ENCODE peak calls at places on chromosomes 2 and 18, in six cellular contexts. T, A, R, E, Y and G are unnamed samples.

GRCh38 chr2:1995987-1996386 is 251.7 kb upstream of the PXDN start:
- DNase-seq in T (no peak), A (no peak), R (no peak), E (no peak), Y (no peak), G (no peak)

GRCh38 chr18:55079481-55080350 is 120.5 kb upstream of the CCDC68 start:
- DNase-seq in T (no peak), A (no peak), R (peak), E (no peak), Y (no peak), G (no peak)

GRCh38 chr2:206555721-206556120 is 86.6 kb upstream of the FAM237A start:
- DNase-seq in T (no peak), A (no peak), R (peak), E (no peak), Y (no peak), G (no peak)

GRCh38 chr2:223054193-223054781 is 2.3 kb downstream of the KCNE4 start:
- DNase-seq in T (peak), A (no peak), R (peak), E (peak), Y (no peak), G (no peak)

GRCh38 chr2:69512446-69512845 is 75.2 kb upstream of the NFU1 start:
- DNase-seq in T (no peak), A (no peak), R (no peak), E (no peak), Y (no peak), G (no peak)

GRCh38 chr2:42100696-42101585 is 53.1 kb downstream of the PKDCC start:
- DNase-seq in T (no peak), A (peak), R (peak), E (peak), Y (no peak), G (no peak)

GRCh38 chr18:37334494-37335125 is 231.0 kb downstream of the CELF4 start:
- DNase-seq in T (no peak), A (no peak), R (peak), E (no peak), Y (no peak), G (no peak)

GRCh38 chr2:73295751-73296400 is 2.5 kb upstream of the EGR4 start:
- DNase-seq in T (no peak), A (no peak), R (no peak), E (no peak), Y (peak), G (no peak)

GRCh38 chr2:176093145-176093888 is 796 bp downstream of the HOXD13 start:
- DNase-seq in T (no peak), A (no peak), R (peak), E (peak), Y (no peak), G (peak)

GRCh38 chr2:191789791-191790190 is 57.1 kb downstream of the CAVIN2 start:
- DNase-seq in T (no peak), A (no peak), R (peak), E (no peak), Y (peak), G (no peak)

GRCh38 chr2:149313512-149313972 is 16.8 kb upstream of the LYPD6 start:
- DNase-seq in T (no peak), A (peak), R (peak), E (no peak), Y (peak), G (no peak)

GRCh38 chr2:29770846-29771245 is 150.5 kb downstream of the ALK start:
- DNase-seq in T (no peak), A (no peak), R (no peak), E (no peak), Y (no peak), G (no peak)

GRCh38 chr2:9089831-9090230 is 86.3 kb upstream of the MBOAT2 start:
- DNase-seq in T (peak), A (no peak), R (no peak), E (no peak), Y (no peak), G (no peak)

GRCh38 chr2:176104338-176105077 is 2.6 kb upstream of the HOXD11 start:
- DNase-seq in T (no peak), A (no peak), R (peak), E (no peak), Y (no peak), G (no peak)

GRCh38 chr2:123953848-123954247 is 71.2 kb upstream of the CNTNAP5 start:
- DNase-seq in T (no peak), A (no peak), R (peak), E (no peak), Y (peak), G (no peak)

GRCh38 chr2:162074937-162075688 is 1.1 kb upstream of the DPP4 start:
- DNase-seq in T (no peak), A (no peak), R (peak), E (no peak), Y (no peak), G (no peak)

GRCh38 chr2:12610314-12610713 is 106.4 kb upstream of the TRIB2 start:
- DNase-seq in T (no peak), A (no peak), R (no peak), E (no peak), Y (no peak), G (no peak)

GRCh38 chr2:196291873-196292800 is 120.8 kb upstream of the STK17B start:
- DNase-seq in T (no peak), A (no peak), R (no peak), E (no peak), Y (peak), G (no peak)

GRCh38 chr2:5748941-5749731 is 57.0 kb downstream of the SOX11 start:
- DNase-seq in T (no peak), A (no peak), R (no peak), E (peak), Y (no peak), G (no peak)

GRCh38 chr2:180983468-180984388 is 3.3 kb downstream of the UBE2E3 start:
- DNase-seq in T (no peak), A (no peak), R (peak), E (no peak), Y (peak), G (no peak)

GRCh38 chr18:65526099-65526498 is 224.7 kb upstream of the CDH7 start:
- DNase-seq in T (no peak), A (no peak), R (no peak), E (no peak), Y (no peak), G (no peak)

DNA sequence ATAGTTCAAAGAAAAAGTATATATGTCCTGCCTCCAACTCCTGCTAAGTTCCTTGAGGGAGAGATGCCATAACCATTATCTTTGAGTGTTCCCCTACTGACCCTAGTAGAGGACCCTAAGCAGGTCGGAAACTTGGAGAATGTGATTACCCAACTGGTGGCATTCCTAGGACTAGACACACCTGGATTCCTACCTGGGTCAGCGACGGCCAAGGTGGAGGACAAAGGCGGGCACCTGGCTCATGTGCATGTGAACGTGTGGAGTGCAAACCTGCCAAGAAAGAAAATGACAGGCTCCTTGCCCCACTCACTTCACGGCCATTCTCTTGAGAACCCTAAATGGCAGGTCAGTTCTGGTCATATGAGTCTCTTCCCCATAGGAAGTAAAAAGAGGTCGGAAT is 371.8 kb downstream of the EIPR1 start:
- DNase-seq in T (no peak), A (no peak), R (no peak), E (no peak), Y (no peak), G (no peak)
- TF ChIP-seq CTCF in T (no peak), A (no peak), R (no peak), E (no peak), Y (no peak), G (no peak)

GRCh38 chr2:64327510-64328414 is 126.2 kb upstream of the LGALSL start:
- DNase-seq in T (no peak), A (no peak), R (peak), E (no peak), Y (peak), G (peak)
- TF ChIP-seq CTCF in T (peak), A (no peak), R (peak), E (peak), Y (peak), G (peak)

GRCh38 chr2:104965900-104966299 is 72.0 kb upstream of the MRPS9 start:
- DNase-seq in T (no peak), A (no peak), R (no peak), E (no peak), Y (peak), G (no peak)
- TF ChIP-seq CTCF in T (no peak), A (no peak), R (no peak), E (no peak), Y (peak), G (no peak)

DNA sequence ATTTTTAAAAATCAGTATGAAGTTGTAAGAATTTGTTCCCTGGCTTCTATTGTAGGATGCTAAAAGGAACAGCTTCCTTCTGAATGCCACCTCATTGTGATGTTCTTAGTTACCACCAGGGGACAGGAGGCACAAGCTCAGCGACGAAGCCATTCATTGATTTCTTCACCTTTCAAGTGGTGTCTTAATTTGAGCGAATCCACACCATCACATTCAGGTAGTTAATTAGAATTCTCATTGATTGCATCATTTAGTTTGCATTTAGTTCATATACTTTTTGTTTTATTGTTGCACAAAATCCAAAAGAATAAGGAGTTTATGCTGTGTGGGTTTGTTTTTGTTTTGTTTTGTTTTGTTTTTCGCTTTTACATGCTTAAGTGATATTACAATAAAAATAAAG is 23.1 kb downstream of the CYP27C1 start:
- DNase-seq in T (no peak), A (no peak), R (no peak), E (no peak), Y (peak), G (no peak)
- TF ChIP-seq CTCF in T (no peak), A (peak), R (peak), E (no peak), Y (peak), G (peak)

GRCh38 chr18:11574545-11574944 is 34.9 kb upstream of the SLC35G4 start:
- DNase-seq in T (no peak), A (no peak), R (no peak), E (no peak), Y (no peak), G (no peak)

GRCh38 chr18:11572201-11572600 is 37.2 kb upstream of the SLC35G4 start:
- DNase-seq in T (no peak), A (no peak), R (no peak), E (no peak), Y (no peak), G (no peak)

GRCh38 chr18:11567391-11567790 is 42.0 kb upstream of the SLC35G4 start:
- DNase-seq in T (no peak), A (no peak), R (no peak), E (no peak), Y (no peak), G (no peak)

GRCh38 chr18:11570073-11570588 is 39.3 kb upstream of the SLC35G4 start:
- DNase-seq in T (no peak), A (no peak), R (no peak), E (no peak), Y (no peak), G (no peak)

GRCh38 chr18:11570770-11571169 is 38.6 kb upstream of the SLC35G4 start:
- DNase-seq in T (no peak), A (no peak), R (peak), E (no peak), Y (no peak), G (no peak)
- TF ChIP-seq CTCF in T (no peak), A (peak), R (peak), E (no peak), Y (no peak), G (peak)